ENCODE peak calls at places on chromosome 17, in eight cellular contexts. W, C, E, K, S, Y, B and T are unnamed samples.

GRCh38 chr17:78933025-78933958 is 8.1 kb upstream of the TIMP2 start:
- DNase-seq in W (no peak), C (peak; percentile 47), E (peak; percentile 14), K (peak; percentile 49), S (peak; percentile 83), Y (no peak), B (no peak), T (peak; percentile 69)

GRCh38 chr17:4407216-4407615 is 26.5 kb upstream of the SPNS3 start:
- DNase-seq in W (no peak), C (no peak), E (no peak), K (no peak), S (no peak), Y (no peak), B (no peak), T (no peak)

GRCh38 chr17:27565874-27566672 is 64.9 kb upstream of the LGALS9 start:
- DNase-seq in W (no peak), C (no peak), E (no peak), K (no peak), S (no peak), Y (no peak), B (no peak), T (no peak)

GRCh38 chr17:54835015-54835414 is 65.6 kb upstream of the TOM1L1 start:
- DNase-seq in W (no peak), C (no peak), E (no peak), K (no peak), S (no peak), Y (no peak), B (no peak), T (no peak)

GRCh38 chr17:31113939-31114338 is 19.2 kb downstream of the NF1 start:
- DNase-seq in W (no peak), C (no peak), E (no peak), K (no peak), S (no peak), Y (no peak), B (no peak), T (no peak)

GRCh38 chr17:57143919-57144318 is 58.9 kb downstream of the AKAP1 start:
- DNase-seq in W (no peak), C (no peak), E (no peak), K (no peak), S (no peak), Y (no peak), B (no peak), T (no peak)

GRCh38 chr17:16486373-16487250 is 5.4 kb downstream of the LRRC75A start:
- DNase-seq in W (peak; percentile 61), C (peak; percentile 71), E (no peak), K (peak; percentile 89), S (peak; percentile 72), Y (peak; percentile 92), B (peak; percentile 83), T (no peak)

GRCh38 chr17:41849251-41849990 is 11.8 kb downstream of the KLHL10 start:
- DNase-seq in W (no peak), C (no peak), E (no peak), K (no peak), S (no peak), Y (no peak), B (no peak), T (no peak)

GRCh38 chr17:17575360-17576251 is 15.9 kb downstream of the PEMT start:
- DNase-seq in W (no peak), C (no peak), E (no peak), K (no peak), S (peak; percentile 54), Y (no peak), B (no peak), T (no peak)

GRCh38 chr17:29089601-29090044 is 46.7 kb downstream of the PIPOX start:
- DNase-seq in W (no peak), C (no peak), E (no peak), K (no peak), S (no peak), Y (no peak), B (no peak), T (no peak)

GRCh38 chr17:78988152-78988551 is 8.4 kb upstream of the LGALS3BP start:
- DNase-seq in W (no peak), C (no peak), E (no peak), K (peak; percentile 18), S (no peak), Y (no peak), B (no peak), T (no peak)

GRCh38 chr17:60548990-60549389 is 22.9 kb upstream of the APPBP2 start:
- DNase-seq in W (no peak), C (no peak), E (no peak), K (no peak), S (no peak), Y (no peak), B (no peak), T (no peak)

GRCh38 chr17:21374455-21375161 is 1.5 kb upstream of the KCNJ12 start:
- DNase-seq in W (no peak), C (no peak), E (no peak), K (no peak), S (no peak), Y (no peak), B (no peak), T (no peak)

GRCh38 chr17:9211133-9211765 is 189.9 kb downstream of the NTN1 start:
- DNase-seq in W (no peak), C (no peak), E (no peak), K (no peak), S (no peak), Y (no peak), B (no peak), T (no peak)

GRCh38 chr17:13346081-13346533 is 255.6 kb downstream of the HS3ST3A1 start:
- DNase-seq in W (peak; percentile 49), C (no peak), E (no peak), K (no peak), S (no peak), Y (no peak), B (no peak), T (no peak)

GRCh38 chr17:9371019-9371418 is 204.6 kb downstream of the STX8 start:
- DNase-seq in W (no peak), C (no peak), E (no peak), K (no peak), S (no peak), Y (no peak), B (peak; percentile 14), T (no peak)

GRCh38 chr17:32755045-32755805 is 121.7 kb downstream of the MYO1D start:
- DNase-seq in W (peak; percentile 45), C (no peak), E (no peak), K (no peak), S (no peak), Y (no peak), B (peak; percentile 62), T (no peak)

GRCh38 chr17:78172284-78173024 is 4.1 kb downstream of the SYNGR2 start:
- DNase-seq in W (no peak), C (no peak), E (no peak), K (peak; percentile 65), S (peak; percentile 54), Y (no peak), B (no peak), T (no peak)

GRCh38 chr17:52027620-52028019 is 130.9 kb downstream of the CA10 start:
- DNase-seq in W (no peak), C (no peak), E (no peak), K (no peak), S (no peak), Y (no peak), B (no peak), T (no peak)

GRCh38 chr17:81428521-81428920 is 33.3 kb downstream of the BAHCC1 start:
- DNase-seq in W (no peak), C (no peak), E (no peak), K (no peak), S (no peak), Y (no peak), B (no peak), T (no peak)

GRCh38 chr17:7222972-7223292 is 3.2 kb downstream of the ACADVL start:
- DNase-seq in W (no peak), C (no peak), E (no peak), K (no peak), S (no peak), Y (no peak), B (no peak), T (peak; percentile 21)

GRCh38 chr17:61986898-61987297 is 59.1 kb upstream of the INTS2 start:
- DNase-seq in W (no peak), C (no peak), E (no peak), K (no peak), S (no peak), Y (no peak), B (no peak), T (no peak)

GRCh38 chr17:43442711-43443110 is 41.1 kb upstream of the DHX8 start:
- DNase-seq in W (no peak), C (no peak), E (no peak), K (no peak), S (no peak), Y (no peak), B (no peak), T (no peak)

GRCh38 chr17:71765437-71765836 is 355.4 kb upstream of the SOX9 start:
- DNase-seq in W (no peak), C (no peak), E (no peak), K (no peak), S (no peak), Y (no peak), B (no peak), T (no peak)

GRCh38 chr17:81508639-81509047 is 4.0 kb downstream of the ACTG1 start:
- DNase-seq in W (no peak), C (no peak), E (no peak), K (peak; percentile 33), S (no peak), Y (no peak), B (no peak), T (no peak)

GRCh38 chr17:42248351-42249179 is 27.6 kb downstream of the STAT5B start:
- DNase-seq in W (no peak), C (peak; percentile 40), E (peak; percentile 75), K (peak; percentile 88), S (peak; percentile 90), Y (peak; percentile 72), B (peak; percentile 93), T (peak; percentile 87)

GRCh38 chr17:51260960-51261958 is 913 bp downstream of the UTP18 start:
- DNase-seq in W (peak; percentile 84), C (peak; percentile 23), E (peak; percentile 72), K (peak; percentile 70), S (peak; percentile 42), Y (peak; percentile 49), B (peak; percentile 79), T (peak; percentile 81)

GRCh38 chr17:35046740-35047283 is 16.7 kb downstream of the RFFL start:
- DNase-seq in W (no peak), C (no peak), E (peak; percentile 56), K (no peak), S (no peak), Y (no peak), B (no peak), T (peak; percentile 72)

GRCh38 chr17:44767493-44767892 is 8.7 kb downstream of the ADAM11 start:
- DNase-seq in W (no peak), C (no peak), E (no peak), K (no peak), S (no peak), Y (no peak), B (no peak), T (no peak)